ENCODE peak calls at places on chromosomes 11 and 22, in seven cellular contexts. E, Q, S, P, H, X and D are unnamed samples.

GRCh38 chr11:88105952-88106351 is 69.3 kb downstream of the RAB38 start:
- DNase-seq in E (no peak), Q (no peak), S (no peak), P (no peak), H (no peak), X (no peak), D (no peak)

GRCh38 chr22:26536056-26536761 is 23.9 kb upstream of the TFIP11 start:
- DNase-seq in E (no peak), Q (peak; percentile 13), S (no peak), P (no peak), H (no peak), X (no peak), D (peak; percentile 54)

GRCh38 chr22:42022162-42022847 is 23.7 kb downstream of the WBP2NL start:
- DNase-seq in E (no peak), Q (peak; percentile 32), S (no peak), P (no peak), H (no peak), X (peak; percentile 28), D (peak; percentile 68)

GRCh38 chr22:24155597-24156145 is 25.6 kb upstream of the SUSD2 start:
- DNase-seq in E (peak; percentile 62), Q (peak; percentile 61), S (peak; percentile 68), P (no peak), H (peak; percentile 80), X (peak; percentile 54), D (peak; percentile 15)

GRCh38 chr22:22823126-22823804 is 64.4 kb upstream of the IGLL5 start:
- DNase-seq in E (no peak), Q (no peak), S (no peak), P (no peak), H (no peak), X (no peak), D (no peak)

GRCh38 chr11:95108671-95109551 is 19.3 kb downstream of the ENDOD1 start:
- DNase-seq in E (peak; percentile 75), Q (no peak), S (peak; percentile 56), P (no peak), H (no peak), X (no peak), D (no peak)

GRCh38 chr22:42926768-42927167 is 69.7 kb upstream of the ARFGAP3 start:
- DNase-seq in E (no peak), Q (no peak), S (no peak), P (no peak), H (no peak), X (no peak), D (no peak)

GRCh38 chr11:898540-899190 is 11.9 kb downstream of the CHID1 start:
- DNase-seq in E (peak; percentile 11), Q (no peak), S (peak; percentile 16), P (no peak), H (no peak), X (peak; percentile 27), D (no peak)

GRCh38 chr22:44441401-44442185 is 56.4 kb downstream of the RTL6 start:
- DNase-seq in E (no peak), Q (no peak), S (no peak), P (no peak), H (peak; percentile 11), X (no peak), D (no peak)

GRCh38 chr22:35605787-35606492 is 11.2 kb downstream of the MB start:
- DNase-seq in E (no peak), Q (no peak), S (no peak), P (no peak), H (no peak), X (no peak), D (no peak)

GRCh38 chr22:48493733-48494132 is 1333.9 kb downstream of the BRD1 start:
- DNase-seq in E (no peak), Q (no peak), S (no peak), P (no peak), H (no peak), X (no peak), D (no peak)

GRCh38 chr11:67054851-67055523 is 1.7 kb upstream of the RHOD start:
- DNase-seq in E (peak; percentile 87), Q (peak; percentile 98), S (peak; percentile 86), P (no peak), H (no peak), X (peak; percentile 98), D (peak; percentile 99)

GRCh38 chr11:2772544-2773031 is 72.8 kb upstream of the KCNQ1OT1 start:
- DNase-seq in E (peak; percentile 38), Q (peak; percentile 86), S (peak; percentile 13), P (no peak), H (no peak), X (peak; percentile 63), D (peak; percentile 52)

GRCh38 chr11:19279455-19279854 is 38.7 kb upstream of the E2F8 start:
- DNase-seq in E (no peak), Q (no peak), S (no peak), P (no peak), H (no peak), X (no peak), D (no peak)

GRCh38 chr11:104653011-104653806 is 245.1 kb downstream of the CASP12 start:
- DNase-seq in E (peak; percentile 44), Q (no peak), S (peak; percentile 21), P (no peak), H (no peak), X (no peak), D (no peak)

GRCh38 chr11:123145220-123145619 is 49.8 kb downstream of the CLMP start:
- DNase-seq in E (peak; percentile 96), Q (peak; percentile 93), S (peak; percentile 94), P (no peak), H (no peak), X (peak; percentile 62), D (peak; percentile 93)

GRCh38 chr11:47967577-47968230 is 12.7 kb upstream of the PTPRJ start:
- DNase-seq in E (peak; percentile 77), Q (no peak), S (no peak), P (peak; percentile 41), H (no peak), X (no peak), D (no peak)

GRCh38 chr11:120632579-120632978 is 121.0 kb downstream of the GRIK4 start:
- DNase-seq in E (no peak), Q (no peak), S (no peak), P (no peak), H (no peak), X (no peak), D (no peak)

GRCh38 chr11:120633630-120634374 is 122.3 kb downstream of the GRIK4 start:
- DNase-seq in E (no peak), Q (no peak), S (no peak), P (no peak), H (no peak), X (no peak), D (no peak)

GRCh38 chr11:120642196-120642894 is 130.8 kb downstream of the GRIK4 start:
- DNase-seq in E (no peak), Q (no peak), S (no peak), P (no peak), H (no peak), X (no peak), D (no peak)

GRCh38 chr11:120634706-120635105 is 123.2 kb downstream of the GRIK4 start:
- DNase-seq in E (no peak), Q (no peak), S (no peak), P (no peak), H (no peak), X (no peak), D (no peak)

GRCh38 chr11:120637131-120637530 is 125.6 kb downstream of the GRIK4 start:
- DNase-seq in E (no peak), Q (no peak), S (no peak), P (no peak), H (no peak), X (no peak), D (no peak)
- TF ChIP-seq CTCF in E (no peak), Q (no peak), S (no peak), P (no peak), H (no peak), X (no peak), D (no peak)

GRCh38 chr11:45921561-45922424 is 663 bp upstream of the LARGE2 start:
- DNase-seq in E (no peak), Q (no peak), S (no peak), P (no peak), H (no peak), X (peak; percentile 74), D (no peak)

GRCh38 chr11:45924036-45924915 is 1.8 kb downstream of the LARGE2 start:
- DNase-seq in E (no peak), Q (no peak), S (no peak), P (no peak), H (no peak), X (no peak), D (no peak)

GRCh38 chr11:45920531-45921477 is 1.7 kb upstream of the LARGE2 start:
- DNase-seq in E (no peak), Q (no peak), S (no peak), P (no peak), H (no peak), X (no peak), D (no peak)

GRCh38 chr11:45924927-45925326 is 2.5 kb downstream of the LARGE2 start:
- DNase-seq in E (no peak), Q (no peak), S (no peak), P (no peak), H (no peak), X (no peak), D (no peak)

GRCh38 chr11:45922425-45923082 is at the start of gene LARGE2:
- DNase-seq in E (no peak), Q (no peak), S (no peak), P (no peak), H (no peak), X (peak; percentile 75), D (no peak)
- H3K4me3 ChIP-seq in E (no peak within 1 kb of the TSS), Q (peak within 1 kb of the TSS; percentile 37), S (no peak within 1 kb of the TSS), P (no peak within 1 kb of the TSS), H (peak within 1 kb of the TSS; percentile 37), X (peak within 1 kb of the TSS; percentile 72), D (peak within 1 kb of the TSS; percentile 37)

DNA sequence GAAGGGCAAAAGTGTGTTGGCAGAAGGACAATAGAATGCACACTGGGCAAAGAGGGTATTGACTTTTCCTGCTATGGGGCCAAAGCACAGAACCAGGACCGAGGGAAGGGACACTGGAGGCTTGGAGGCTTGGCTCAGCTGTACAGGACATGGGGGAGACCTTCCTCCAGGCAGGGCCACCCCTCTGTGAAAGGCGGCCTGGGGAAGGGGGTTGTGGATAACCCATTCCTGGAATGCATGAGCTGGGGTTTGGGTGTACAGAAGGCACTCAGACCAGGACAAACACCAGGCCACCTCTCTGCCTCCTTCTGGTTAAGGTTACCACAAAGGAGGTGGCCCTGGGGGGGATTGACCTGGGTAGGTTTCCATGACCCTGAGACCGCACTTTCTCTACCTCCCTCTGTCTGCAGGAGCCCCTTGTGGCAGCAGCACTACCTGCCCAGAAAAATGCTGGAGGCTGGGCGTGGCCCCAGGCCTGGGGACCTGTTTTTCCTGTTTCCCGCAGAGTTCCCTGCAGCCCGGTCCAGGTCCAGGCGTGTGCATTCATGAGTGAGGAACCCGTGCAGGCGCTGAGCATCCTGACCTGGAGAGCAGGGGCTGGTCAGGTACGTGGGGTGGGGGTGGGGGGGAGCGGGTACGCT is 9.6 kb downstream of the P2RY2 start:
- DNase-seq in E (no peak), Q (peak; percentile 81), S (no peak), P (no peak), H (no peak), X (peak; percentile 97), D (peak; percentile 88)
- TF ChIP-seq CTCF in E (no peak), Q (peak; percentile 47), S (no peak), P (no peak), H (no peak), X (peak; percentile 69), D (peak; percentile 69)

DNA sequence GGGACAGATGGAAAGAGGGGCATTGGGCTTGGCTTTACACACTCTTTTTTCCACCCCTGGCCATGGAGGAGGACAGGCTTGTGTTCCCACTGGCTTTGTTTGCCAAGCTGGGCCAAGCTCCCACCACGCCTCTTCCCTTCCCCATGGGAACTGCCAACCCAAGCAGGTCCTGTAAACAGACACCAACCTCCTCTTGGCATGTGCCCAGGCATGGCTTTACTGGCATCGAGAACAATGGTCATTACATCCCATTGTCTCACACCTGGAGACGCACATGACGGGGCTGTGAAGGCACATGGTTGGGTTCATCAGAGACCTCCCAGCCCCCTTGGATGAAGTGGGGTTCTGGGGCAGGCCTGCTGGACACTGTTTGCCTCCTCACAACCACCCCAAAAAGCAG is 11.7 kb downstream of the SEC14L3 start:
- DNase-seq in E (no peak), Q (no peak), S (no peak), P (no peak), H (no peak), X (peak; percentile 12), D (no peak)
- H3K4me3 ChIP-seq in E (no peak overlapping the region), Q (no peak overlapping the region), S (no peak overlapping the region), P (no peak overlapping the region), H (no peak overlapping the region), X (no peak overlapping the region), D (no peak overlapping the region)